ENCODE peak calls at places on chromosomes 12 and 14, in nine cellular contexts. One of them, this sample, is unnamed. For H3K4me1, the result is how much of the 10 kb centered on the place peaks cover.

GRCh38 chr14:93281937-93282336 is 50.9 kb downstream of the BTBD7 start:
- DNase-seq in left lung: no peak
- DNase-seq in IMR-90: peak
- DNase-seq in mammary epithelial cell: no peak
- DNase-seq in transverse colon: no peak
- DNase-seq in PC-3: no peak
- DNase-seq in body of pancreas: no peak
- DNase-seq in right atrium auricular region: no peak
- DNase-seq in stomach: no peak
- DNase-seq in this sample: no peak

GRCh38 chr14:31083781-31084180 is 57.6 kb upstream of the STRN3 start:
- DNase-seq in left lung: no peak
- DNase-seq in IMR-90: no peak
- DNase-seq in mammary epithelial cell: no peak
- DNase-seq in transverse colon: no peak
- DNase-seq in PC-3: no peak
- DNase-seq in body of pancreas: no peak
- DNase-seq in right atrium auricular region: no peak
- DNase-seq in stomach: no peak
- DNase-seq in this sample: no peak

GRCh38 chr12:98154850-98155249 is 360.5 kb upstream of the TMPO start:
- DNase-seq in left lung: no peak
- DNase-seq in IMR-90: no peak
- DNase-seq in mammary epithelial cell: peak
- DNase-seq in transverse colon: no peak
- DNase-seq in PC-3: peak
- DNase-seq in body of pancreas: peak
- DNase-seq in right atrium auricular region: no peak
- DNase-seq in stomach: no peak
- DNase-seq in this sample: peak

GRCh38 chr12:54991161-54991991 is 6.8 kb upstream of the TESPA1 start:
- DNase-seq in left lung: no peak
- DNase-seq in IMR-90: no peak
- DNase-seq in mammary epithelial cell: no peak
- DNase-seq in transverse colon: no peak
- DNase-seq in PC-3: no peak
- DNase-seq in body of pancreas: no peak
- DNase-seq in right atrium auricular region: no peak
- DNase-seq in stomach: no peak
- DNase-seq in this sample: no peak

GRCh38 chr14:50520947-50521815 is 11.2 kb downstream of the MAP4K5 start:
- DNase-seq in left lung: no peak
- DNase-seq in IMR-90: peak
- DNase-seq in mammary epithelial cell: peak
- DNase-seq in transverse colon: peak
- DNase-seq in PC-3: peak
- DNase-seq in body of pancreas: peak
- DNase-seq in right atrium auricular region: no peak
- DNase-seq in stomach: no peak
- DNase-seq in this sample: no peak

GRCh38 chr14:102654298-102654697 is 61.8 kb downstream of the RCOR1 start:
- DNase-seq in left lung: no peak
- DNase-seq in IMR-90: no peak
- DNase-seq in mammary epithelial cell: peak
- DNase-seq in transverse colon: no peak
- DNase-seq in PC-3: peak
- DNase-seq in body of pancreas: no peak
- DNase-seq in right atrium auricular region: no peak
- DNase-seq in stomach: no peak
- DNase-seq in this sample: no peak

GRCh38 chr14:34324363-34324795 is 137.7 kb downstream of the SPTSSA start:
- DNase-seq in left lung: no peak
- DNase-seq in IMR-90: peak
- DNase-seq in mammary epithelial cell: peak
- DNase-seq in transverse colon: peak
- DNase-seq in PC-3: peak
- DNase-seq in body of pancreas: peak
- DNase-seq in right atrium auricular region: no peak
- DNase-seq in stomach: no peak
- DNase-seq in this sample: peak

GRCh38 chr14:92990456-92991430 is 67.8 kb downstream of the CHGA start:
- DNase-seq in left lung: no peak
- DNase-seq in IMR-90: no peak
- DNase-seq in mammary epithelial cell: no peak
- DNase-seq in transverse colon: no peak
- DNase-seq in PC-3: no peak
- DNase-seq in body of pancreas: no peak
- DNase-seq in right atrium auricular region: no peak
- DNase-seq in stomach: no peak
- DNase-seq in this sample: no peak

GRCh38 chr12:128079476-128079875 is 187.5 kb upstream of the TMEM132C start:
- DNase-seq in left lung: no peak
- DNase-seq in IMR-90: no peak
- DNase-seq in mammary epithelial cell: no peak
- DNase-seq in transverse colon: no peak
- DNase-seq in PC-3: no peak
- DNase-seq in body of pancreas: no peak
- DNase-seq in right atrium auricular region: no peak
- DNase-seq in stomach: no peak
- DNase-seq in this sample: no peak

GRCh38 chr12:51834411-51834810 is 14.1 kb downstream of the FIGNL2 start:
- DNase-seq in left lung: no peak
- DNase-seq in IMR-90: no peak
- DNase-seq in mammary epithelial cell: no peak
- DNase-seq in transverse colon: no peak
- DNase-seq in PC-3: no peak
- DNase-seq in body of pancreas: no peak
- DNase-seq in right atrium auricular region: no peak
- DNase-seq in stomach: no peak
- DNase-seq in this sample: no peak

GRCh38 chr14:104404922-104405321 is 174.6 kb upstream of the C14orf180 start:
- DNase-seq in left lung: no peak
- DNase-seq in IMR-90: no peak
- DNase-seq in mammary epithelial cell: no peak
- DNase-seq in transverse colon: no peak
- DNase-seq in PC-3: no peak
- DNase-seq in body of pancreas: no peak
- DNase-seq in right atrium auricular region: peak
- DNase-seq in stomach: peak
- DNase-seq in this sample: no peak

GRCh38 chr12:27688671-27689070 is 7.6 kb upstream of the REP15 start:
- DNase-seq in left lung: no peak
- DNase-seq in IMR-90: no peak
- DNase-seq in mammary epithelial cell: no peak
- DNase-seq in transverse colon: no peak
- DNase-seq in PC-3: no peak
- DNase-seq in body of pancreas: no peak
- DNase-seq in right atrium auricular region: no peak
- DNase-seq in stomach: no peak
- DNase-seq in this sample: no peak

GRCh38 chr12:65464930-65465329 is 186.4 kb downstream of the MSRB3 start:
- DNase-seq in left lung: no peak
- DNase-seq in IMR-90: peak
- DNase-seq in mammary epithelial cell: peak
- DNase-seq in transverse colon: peak
- DNase-seq in PC-3: peak
- DNase-seq in body of pancreas: no peak
- DNase-seq in right atrium auricular region: no peak
- DNase-seq in stomach: no peak
- DNase-seq in this sample: no peak

GRCh38 chr12:117863004-117863709 is 105.6 kb downstream of the KSR2 start:
- DNase-seq in left lung: no peak
- DNase-seq in IMR-90: no peak
- DNase-seq in mammary epithelial cell: peak
- DNase-seq in transverse colon: no peak
- DNase-seq in PC-3: peak
- DNase-seq in body of pancreas: no peak
- DNase-seq in right atrium auricular region: no peak
- DNase-seq in stomach: no peak
- DNase-seq in this sample: no peak

GRCh38 chr12:61879229-61879628 is 381.0 kb upstream of the USP15 start:
- DNase-seq in left lung: no peak
- DNase-seq in IMR-90: no peak
- DNase-seq in mammary epithelial cell: no peak
- DNase-seq in transverse colon: no peak
- DNase-seq in PC-3: no peak
- DNase-seq in body of pancreas: no peak
- DNase-seq in right atrium auricular region: no peak
- DNase-seq in stomach: no peak
- DNase-seq in this sample: no peak

GRCh38 chr12:103586132-103586531 is 941 bp upstream of the STAB2 start:
- DNase-seq in left lung: no peak
- DNase-seq in IMR-90: no peak
- DNase-seq in mammary epithelial cell: no peak
- DNase-seq in transverse colon: no peak
- DNase-seq in PC-3: peak
- DNase-seq in body of pancreas: no peak
- DNase-seq in right atrium auricular region: no peak
- DNase-seq in stomach: no peak
- DNase-seq in this sample: no peak

GRCh38 chr12:108640802-108641445 is 7.2 kb upstream of the SELPLG start:
- DNase-seq in left lung: no peak
- DNase-seq in IMR-90: peak
- DNase-seq in mammary epithelial cell: peak
- DNase-seq in transverse colon: peak
- DNase-seq in PC-3: peak
- DNase-seq in body of pancreas: peak
- DNase-seq in right atrium auricular region: no peak
- DNase-seq in stomach: peak
- DNase-seq in this sample: no peak

GRCh38 chr12:59075968-59076367 is 155.7 kb upstream of the LRIG3 start:
- DNase-seq in left lung: no peak
- DNase-seq in IMR-90: no peak
- DNase-seq in mammary epithelial cell: no peak
- DNase-seq in transverse colon: no peak
- DNase-seq in PC-3: no peak
- DNase-seq in body of pancreas: no peak
- DNase-seq in right atrium auricular region: no peak
- DNase-seq in stomach: no peak
- DNase-seq in this sample: no peak
- H3K4me1 ChIP-seq in left lung: under half
- H3K4me1 ChIP-seq in IMR-90: under half
- H3K4me1 ChIP-seq in mammary epithelial cell: under half
- H3K4me1 ChIP-seq in transverse colon: under half
- H3K4me1 ChIP-seq in PC-3: under half
- H3K4me1 ChIP-seq in body of pancreas: under half
- H3K4me1 ChIP-seq in right atrium auricular region: under half
- H3K4me1 ChIP-seq in stomach: under half
- H3K4me1 ChIP-seq in this sample: under half

DNA sequence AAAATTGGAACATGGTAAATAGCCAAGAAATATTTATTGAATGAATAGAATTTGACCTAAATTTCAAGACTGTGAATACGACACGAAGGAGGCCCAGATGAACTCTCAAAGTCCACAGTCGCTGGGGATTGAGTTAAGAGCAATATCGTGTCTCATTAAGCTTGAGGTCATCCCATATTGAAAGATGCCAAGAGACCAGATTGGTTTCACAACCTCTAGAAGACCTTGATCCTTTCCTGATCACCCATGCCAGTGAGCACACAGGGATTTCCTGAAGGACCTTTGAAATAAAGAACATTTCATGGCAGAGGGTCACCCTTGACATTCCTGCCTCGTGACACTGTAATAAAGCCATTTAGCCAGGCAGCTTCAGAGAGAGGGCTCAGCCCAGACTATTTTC is 213.5 kb downstream of the C12orf50 start:
- DNase-seq in left lung: no peak
- DNase-seq in IMR-90: no peak
- DNase-seq in mammary epithelial cell: no peak
- DNase-seq in transverse colon: no peak
- DNase-seq in PC-3: no peak
- DNase-seq in body of pancreas: no peak
- DNase-seq in right atrium auricular region: no peak
- DNase-seq in stomach: no peak
- DNase-seq in this sample: no peak
- H3K4me1 ChIP-seq in left lung: under half
- H3K4me1 ChIP-seq in IMR-90: under half
- H3K4me1 ChIP-seq in mammary epithelial cell: under half
- H3K4me1 ChIP-seq in transverse colon: under half
- H3K4me1 ChIP-seq in PC-3: under half
- H3K4me1 ChIP-seq in body of pancreas: under half
- H3K4me1 ChIP-seq in right atrium auricular region: under half
- H3K4me1 ChIP-seq in stomach: under half
- H3K4me1 ChIP-seq in this sample: under half

DNA sequence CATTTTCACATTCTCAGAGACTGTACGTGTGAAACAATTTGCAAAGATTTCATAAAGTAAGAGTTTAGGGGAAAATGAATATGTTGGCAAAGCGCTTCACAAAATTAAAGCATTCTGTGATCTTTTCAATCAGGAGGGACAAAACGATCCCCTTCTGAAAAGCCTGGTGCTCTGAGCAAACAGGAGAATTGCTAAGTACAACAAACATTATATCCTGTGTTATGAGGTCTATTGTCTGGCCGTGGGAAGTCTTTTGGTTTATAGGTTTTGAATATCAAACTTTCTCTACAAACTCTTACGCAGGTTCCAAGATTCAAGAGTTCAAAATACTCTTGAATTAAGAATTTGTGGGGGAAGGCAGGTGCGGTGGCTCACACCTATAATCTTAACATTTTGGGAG is 7.2 kb upstream of the FOXN3 start:
- DNase-seq in left lung: no peak
- DNase-seq in IMR-90: no peak
- DNase-seq in mammary epithelial cell: no peak
- DNase-seq in transverse colon: no peak
- DNase-seq in PC-3: no peak
- DNase-seq in body of pancreas: no peak
- DNase-seq in right atrium auricular region: no peak
- DNase-seq in stomach: no peak
- DNase-seq in this sample: no peak
- H3K4me1 ChIP-seq in left lung: half or more
- H3K4me1 ChIP-seq in IMR-90: under half
- H3K4me1 ChIP-seq in mammary epithelial cell: under half
- H3K4me1 ChIP-seq in transverse colon: half or more
- H3K4me1 ChIP-seq in PC-3: under half
- H3K4me1 ChIP-seq in body of pancreas: under half
- H3K4me1 ChIP-seq in right atrium auricular region: under half
- H3K4me1 ChIP-seq in stomach: under half
- H3K4me1 ChIP-seq in this sample: under half

DNA sequence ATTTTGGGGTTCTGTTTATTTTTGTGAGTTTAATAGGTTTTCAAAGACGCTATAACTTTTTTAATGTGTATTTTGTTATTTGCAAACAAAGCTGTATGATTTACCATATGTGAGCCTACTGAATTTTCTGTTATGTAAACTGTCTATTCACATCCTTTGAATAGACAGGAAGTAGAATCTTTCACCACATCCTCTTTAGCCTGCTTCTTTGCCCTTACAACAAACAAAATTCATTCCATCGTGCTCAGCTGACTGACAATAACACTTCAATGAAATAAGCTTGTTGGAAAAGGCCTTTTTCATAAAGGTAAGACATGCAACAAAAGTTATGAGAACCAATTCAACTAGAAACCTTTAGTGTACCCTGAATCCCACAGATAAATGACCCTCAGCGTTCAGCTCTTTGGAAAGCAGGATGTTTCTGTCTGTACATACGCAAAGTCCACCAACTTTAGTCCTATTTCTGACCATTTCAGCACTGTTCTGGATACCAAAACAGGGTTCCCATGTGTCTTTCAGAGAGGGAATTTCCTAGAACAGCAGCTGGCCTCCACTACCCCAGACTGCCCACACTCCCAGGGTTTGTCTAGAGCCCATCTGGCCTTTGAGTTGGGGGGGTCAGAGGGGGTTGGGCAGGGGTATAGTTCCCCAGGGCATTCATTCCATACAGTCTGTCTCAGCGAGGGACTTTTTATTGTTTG is 71.3 kb downstream of the DUSP6 start:
- DNase-seq in left lung: no peak
- DNase-seq in IMR-90: peak
- DNase-seq in mammary epithelial cell: no peak
- DNase-seq in transverse colon: no peak
- DNase-seq in PC-3: peak
- DNase-seq in body of pancreas: no peak
- DNase-seq in right atrium auricular region: no peak
- DNase-seq in stomach: no peak
- DNase-seq in this sample: no peak
- H3K4me1 ChIP-seq in left lung: under half
- H3K4me1 ChIP-seq in IMR-90: under half
- H3K4me1 ChIP-seq in mammary epithelial cell: under half
- H3K4me1 ChIP-seq in transverse colon: under half
- H3K4me1 ChIP-seq in PC-3: under half
- H3K4me1 ChIP-seq in body of pancreas: under half
- H3K4me1 ChIP-seq in right atrium auricular region: under half
- H3K4me1 ChIP-seq in stomach: under half
- H3K4me1 ChIP-seq in this sample: under half

This sample was measured in prostate gland.